ENCODE peak calls at places on chromosome 13, in six cellular contexts. One of them, this sample, is unnamed.

GRCh38 chr13:83883061-83883523 is 818 bp upstream of the SLITRK1 start:
- DNase-seq in astrocyte of the cerebellum: no peak
- DNase-seq in psoas muscle: no peak
- DNase-seq in tibial artery: no peak
- DNase-seq in uterus: no peak
- DNase-seq in NB4: no peak
- DNase-seq in this sample: no peak

GRCh38 chr13:40974460-40975407 is 44.4 kb downstream of the ELF1 start:
- DNase-seq in tibial artery: no peak
- DNase-seq in NB4: peak
- DNase-seq in astrocyte of the cerebellum: no peak
- DNase-seq in psoas muscle: no peak
- DNase-seq in uterus: no peak
- DNase-seq in this sample: no peak

GRCh38 chr13:74867460-74867859 is 614.5 kb downstream of the TBC1D4 start:
- DNase-seq in psoas muscle: no peak
- DNase-seq in NB4: no peak
- DNase-seq in astrocyte of the cerebellum: no peak
- DNase-seq in tibial artery: no peak
- DNase-seq in uterus: no peak
- DNase-seq in this sample: no peak

GRCh38 chr13:27826379-27827353 is 34.4 kb downstream of the GSX1 start:
- DNase-seq in astrocyte of the cerebellum: peak
- DNase-seq in psoas muscle: peak
- DNase-seq in uterus: peak
- DNase-seq in tibial artery: peak
- DNase-seq in NB4: peak
- DNase-seq in this sample: peak

GRCh38 chr13:113786262-113786841 is 27.3 kb downstream of the TMEM255B start:
- DNase-seq in NB4: no peak
- DNase-seq in tibial artery: no peak
- DNase-seq in astrocyte of the cerebellum: no peak
- DNase-seq in psoas muscle: no peak
- DNase-seq in uterus: no peak
- DNase-seq in this sample: peak

GRCh38 chr13:113151745-113152707 is 6.4 kb upstream of the PROZ start:
- DNase-seq in uterus: no peak
- DNase-seq in NB4: no peak
- DNase-seq in astrocyte of the cerebellum: peak
- DNase-seq in psoas muscle: peak
- DNase-seq in tibial artery: no peak
- DNase-seq in this sample: peak

GRCh38 chr13:101626925-101627555 is 174.6 kb downstream of the ITGBL1 start:
- DNase-seq in psoas muscle: no peak
- DNase-seq in NB4: peak
- DNase-seq in uterus: no peak
- DNase-seq in astrocyte of the cerebellum: no peak
- DNase-seq in tibial artery: no peak
- DNase-seq in this sample: no peak

GRCh38 chr13:30698488-30699005 is 36.8 kb upstream of the ALOX5AP start:
- DNase-seq in NB4: no peak
- DNase-seq in psoas muscle: no peak
- DNase-seq in astrocyte of the cerebellum: no peak
- DNase-seq in tibial artery: no peak
- DNase-seq in uterus: no peak
- DNase-seq in this sample: no peak

GRCh38 chr13:113460064-113460555 is 6.8 kb upstream of the ADPRHL1 start:
- DNase-seq in tibial artery: no peak
- DNase-seq in NB4: no peak
- DNase-seq in psoas muscle: no peak
- DNase-seq in astrocyte of the cerebellum: no peak
- DNase-seq in uterus: no peak
- DNase-seq in this sample: no peak

GRCh38 chr13:41780736-41781708 is 179.9 kb downstream of the VWA8 start:
- DNase-seq in NB4: no peak
- DNase-seq in tibial artery: no peak
- DNase-seq in astrocyte of the cerebellum: peak
- DNase-seq in uterus: no peak
- DNase-seq in psoas muscle: no peak
- DNase-seq in this sample: peak

GRCh38 chr13:60838581-60838980 is 441.6 kb downstream of the TDRD3 start:
- DNase-seq in NB4: peak
- DNase-seq in tibial artery: no peak
- DNase-seq in uterus: no peak
- DNase-seq in psoas muscle: no peak
- DNase-seq in astrocyte of the cerebellum: no peak
- DNase-seq in this sample: no peak

GRCh38 chr13:40205771-40206240 is 460.6 kb downstream of the FOXO1 start:
- DNase-seq in tibial artery: no peak
- DNase-seq in uterus: no peak
- DNase-seq in psoas muscle: no peak
- DNase-seq in astrocyte of the cerebellum: no peak
- DNase-seq in NB4: no peak
- DNase-seq in this sample: no peak

GRCh38 chr13:111184685-111185401 is 69.7 kb downstream of the ARHGEF7 start:
- DNase-seq in NB4: peak
- DNase-seq in astrocyte of the cerebellum: no peak
- DNase-seq in psoas muscle: no peak
- DNase-seq in tibial artery: no peak
- DNase-seq in uterus: no peak
- DNase-seq in this sample: no peak

GRCh38 chr13:23701646-23702045 is 131.4 kb downstream of the TNFRSF19 start:
- DNase-seq in tibial artery: peak
- DNase-seq in psoas muscle: peak
- DNase-seq in uterus: peak
- DNase-seq in NB4: no peak
- DNase-seq in astrocyte of the cerebellum: peak
- DNase-seq in this sample: peak

GRCh38 chr13:50038266-50038665 is 23.0 kb downstream of the KCNRG start:
- DNase-seq in astrocyte of the cerebellum: no peak
- DNase-seq in NB4: no peak
- DNase-seq in uterus: no peak
- DNase-seq in tibial artery: no peak
- DNase-seq in psoas muscle: no peak
- DNase-seq in this sample: no peak

GRCh38 chr13:112885782-112886268 is 83.2 kb upstream of the MCF2L start:
- DNase-seq in NB4: no peak
- DNase-seq in astrocyte of the cerebellum: peak
- DNase-seq in psoas muscle: peak
- DNase-seq in uterus: peak
- DNase-seq in tibial artery: peak
- DNase-seq in this sample: peak

GRCh38 chr13:113735194-113735593 is 23.8 kb upstream of the TMEM255B start:
- DNase-seq in uterus: no peak
- DNase-seq in psoas muscle: no peak
- DNase-seq in NB4: no peak
- DNase-seq in astrocyte of the cerebellum: no peak
- DNase-seq in tibial artery: no peak
- DNase-seq in this sample: no peak

GRCh38 chr13:106143930-106144709 is 391.3 kb downstream of the EFNB2 start:
- DNase-seq in tibial artery: no peak
- DNase-seq in uterus: no peak
- DNase-seq in psoas muscle: no peak
- DNase-seq in NB4: peak
- DNase-seq in astrocyte of the cerebellum: no peak
- DNase-seq in this sample: no peak

GRCh38 chr13:74767031-74767430 is 632.8 kb upstream of the KLF12 start:
- DNase-seq in astrocyte of the cerebellum: no peak
- DNase-seq in NB4: peak
- DNase-seq in uterus: no peak
- DNase-seq in tibial artery: no peak
- DNase-seq in psoas muscle: no peak
- DNase-seq in this sample: peak

GRCh38 chr13:47000166-47000565 is 103.3 kb upstream of the HTR2A start:
- DNase-seq in tibial artery: no peak
- DNase-seq in NB4: no peak
- DNase-seq in uterus: no peak
- DNase-seq in astrocyte of the cerebellum: no peak
- DNase-seq in psoas muscle: no peak
- DNase-seq in this sample: no peak

GRCh38 chr13:89455741-89456140 is 1784.6 kb downstream of the SLITRK5 start:
- DNase-seq in NB4: no peak
- DNase-seq in psoas muscle: no peak
- DNase-seq in tibial artery: no peak
- DNase-seq in astrocyte of the cerebellum: no peak
- DNase-seq in uterus: no peak
- DNase-seq in this sample: no peak

GRCh38 chr13:55500694-55501093 is 1640.0 kb upstream of the PRR20A start:
- DNase-seq in uterus: no peak
- DNase-seq in tibial artery: no peak
- DNase-seq in astrocyte of the cerebellum: no peak
- DNase-seq in NB4: no peak
- DNase-seq in psoas muscle: peak
- DNase-seq in this sample: no peak

GRCh38 chr13:31090921-31091624 is 70.6 kb downstream of the HSPH1 start:
- DNase-seq in psoas muscle: no peak
- DNase-seq in astrocyte of the cerebellum: no peak
- DNase-seq in NB4: no peak
- DNase-seq in tibial artery: no peak
- DNase-seq in uterus: no peak
- DNase-seq in this sample: peak

GRCh38 chr13:78045916-78046315 is 127.3 kb upstream of the EDNRB start:
- DNase-seq in tibial artery: no peak
- DNase-seq in astrocyte of the cerebellum: no peak
- DNase-seq in uterus: no peak
- DNase-seq in NB4: no peak
- DNase-seq in psoas muscle: no peak
- DNase-seq in this sample: no peak

GRCh38 chr13:40139896-40140520 is 484.5 kb downstream of the COG6 start:
- DNase-seq in NB4: no peak
- DNase-seq in psoas muscle: no peak
- DNase-seq in uterus: no peak
- DNase-seq in astrocyte of the cerebellum: no peak
- DNase-seq in tibial artery: no peak
- DNase-seq in this sample: no peak

GRCh38 chr13:50437252-50437651 is 406.2 kb downstream of the DLEU7 start:
- DNase-seq in astrocyte of the cerebellum: no peak
- DNase-seq in tibial artery: no peak
- DNase-seq in uterus: no peak
- DNase-seq in psoas muscle: no peak
- DNase-seq in NB4: no peak
- DNase-seq in this sample: peak

GRCh38 chr13:79382545-79383275 is 23.3 kb downstream of the RBM26 start:
- DNase-seq in uterus: no peak
- DNase-seq in astrocyte of the cerebellum: no peak
- DNase-seq in tibial artery: no peak
- DNase-seq in NB4: no peak
- DNase-seq in psoas muscle: no peak
- DNase-seq in this sample: no peak

GRCh38 chr13:23792680-23793079 is 96.5 kb downstream of the MIPEP start:
- DNase-seq in psoas muscle: no peak
- DNase-seq in astrocyte of the cerebellum: no peak
- DNase-seq in NB4: no peak
- DNase-seq in uterus: no peak
- DNase-seq in tibial artery: no peak
- DNase-seq in this sample: no peak

GRCh38 chr13:27979001-27979643 is 9.4 kb downstream of the URAD start:
- DNase-seq in NB4: no peak
- DNase-seq in uterus: no peak
- DNase-seq in tibial artery: no peak
- DNase-seq in astrocyte of the cerebellum: no peak
- DNase-seq in psoas muscle: no peak
- DNase-seq in this sample: no peak

GRCh38 chr13:53285896-53286430 is 257.4 kb downstream of the OLFM4 start:
- DNase-seq in uterus: no peak
- DNase-seq in tibial artery: no peak
- DNase-seq in NB4: no peak
- DNase-seq in astrocyte of the cerebellum: no peak
- DNase-seq in psoas muscle: no peak
- DNase-seq in this sample: no peak

GRCh38 chr13:113622791-113623490 is 35.1 kb downstream of the ATP4B start:
- DNase-seq in tibial artery: no peak
- DNase-seq in uterus: no peak
- DNase-seq in psoas muscle: peak
- DNase-seq in NB4: no peak
- DNase-seq in astrocyte of the cerebellum: no peak
- DNase-seq in this sample: no peak

DNA sequence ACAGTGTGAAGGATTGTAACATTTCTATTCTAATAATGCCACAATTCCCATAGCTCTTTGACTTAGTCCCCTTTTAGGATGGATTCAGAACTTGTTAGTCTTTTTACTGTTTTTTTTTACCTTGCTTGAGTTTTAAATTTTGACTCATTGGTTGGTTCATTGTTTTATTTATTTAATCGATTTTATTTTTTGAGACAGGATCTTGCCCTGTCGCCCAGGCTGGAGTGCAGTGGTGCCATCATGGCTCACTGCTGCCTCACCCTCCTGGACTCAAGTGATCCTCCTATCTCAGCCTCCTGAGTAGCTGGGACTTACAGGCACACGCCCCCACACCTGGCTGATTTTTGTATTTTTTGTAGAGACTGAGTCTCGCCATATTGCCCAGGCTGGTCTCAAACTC is 5.1 kb upstream of the RNF113B start:
- DNase-seq in tibial artery: no peak
- DNase-seq in psoas muscle: no peak
- DNase-seq in uterus: no peak
- DNase-seq in NB4: no peak
- DNase-seq in astrocyte of the cerebellum: no peak
- DNase-seq in this sample: no peak
- H3K4me3 ChIP-seq in tibial artery: no peak
- H3K4me3 ChIP-seq in psoas muscle: no peak
- H3K4me3 ChIP-seq in uterus: no peak
- H3K4me3 ChIP-seq in NB4: no peak
- H3K4me3 ChIP-seq in astrocyte of the cerebellum: no peak
- H3K4me3 ChIP-seq in this sample: no peak

DNA sequence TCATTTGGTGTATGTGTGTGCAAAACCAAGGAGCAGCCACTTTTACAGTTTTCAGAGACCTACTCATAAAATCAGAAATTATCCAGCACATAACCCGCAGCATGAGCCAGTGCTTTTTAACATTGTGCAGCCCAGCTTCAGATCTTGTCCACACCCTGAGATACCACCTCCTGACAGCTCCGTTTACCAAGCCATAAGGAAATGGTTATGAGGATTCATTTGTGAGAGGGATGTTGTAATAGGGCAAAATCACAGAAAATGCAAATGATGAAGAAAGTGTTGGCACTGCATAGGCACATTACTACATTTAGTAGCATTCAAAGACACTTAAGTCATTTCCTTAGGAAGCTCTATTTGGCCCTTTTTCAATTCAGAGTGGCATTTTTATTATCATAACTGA is 277.4 kb downstream of the DNAJC15 start:
- DNase-seq in NB4: no peak
- DNase-seq in uterus: no peak
- DNase-seq in astrocyte of the cerebellum: no peak
- DNase-seq in tibial artery: no peak
- DNase-seq in psoas muscle: no peak
- DNase-seq in this sample: peak
- H3K4me3 ChIP-seq in NB4: no peak
- H3K4me3 ChIP-seq in uterus: no peak
- H3K4me3 ChIP-seq in astrocyte of the cerebellum: no peak
- H3K4me3 ChIP-seq in tibial artery: no peak
- H3K4me3 ChIP-seq in psoas muscle: no peak
- H3K4me3 ChIP-seq in this sample: no peak

GRCh38 chr13:26482451-26483197 is 74.9 kb upstream of the WASF3 start:
- DNase-seq in astrocyte of the cerebellum: peak
- DNase-seq in tibial artery: peak
- DNase-seq in NB4: peak
- DNase-seq in uterus: peak
- DNase-seq in psoas muscle: no peak
- DNase-seq in this sample: no peak
- H3K4me3 ChIP-seq in astrocyte of the cerebellum: peak
- H3K4me3 ChIP-seq in tibial artery: no peak
- H3K4me3 ChIP-seq in NB4: no peak
- H3K4me3 ChIP-seq in uterus: no peak
- H3K4me3 ChIP-seq in psoas muscle: no peak
- H3K4me3 ChIP-seq in this sample: no peak

GRCh38 chr13:99432637-99433542 is 68.4 kb upstream of the TM9SF2 start:
- DNase-seq in psoas muscle: peak
- DNase-seq in uterus: peak
- DNase-seq in NB4: peak
- DNase-seq in astrocyte of the cerebellum: no peak
- DNase-seq in tibial artery: peak
- DNase-seq in this sample: peak
- H3K4me3 ChIP-seq in psoas muscle: peak
- H3K4me3 ChIP-seq in uterus: no peak
- H3K4me3 ChIP-seq in NB4: no peak
- H3K4me3 ChIP-seq in astrocyte of the cerebellum: peak
- H3K4me3 ChIP-seq in tibial artery: no peak
- H3K4me3 ChIP-seq in this sample: peak

This sample was measured in skeletal muscle cell.